ENCODE peak calls at places on chromosome 11, in nine cellular contexts. D is adrenal gland, S is ovary, B is uterus, A is NB4, V is GM12891, Q is body of pancreas, K is H1, T is HepG2. Y is an unnamed sample.

GRCh38 chr11:63489879-63490278 is 1.1 kb downstream of the PLAAT5 start:
- DNase-seq in Q (peak; percentile 74), S (no peak), D (no peak), T (no peak), A (peak; percentile 79), B (no peak), V (no peak), K (no peak), Y (no peak)

GRCh38 chr11:68014157-68014965 is 4.2 kb downstream of the ALDH3B1 start:
- DNase-seq in V (no peak), S (peak; percentile 76), B (no peak), A (peak; percentile 80), Q (peak; percentile 55), T (no peak), D (peak; percentile 92), K (no peak), Y (peak; percentile 81)

GRCh38 chr11:59822989-59823566 is 12.5 kb upstream of the MRPL16 start:
- DNase-seq in S (no peak), V (no peak), K (no peak), T (peak; percentile 63), B (no peak), A (peak; percentile 87), D (peak; percentile 58), Q (peak; percentile 66), Y (peak; percentile 15)

GRCh38 chr11:78038697-78039313 is 15.7 kb upstream of the KCTD14 start:
- DNase-seq in V (no peak), Q (peak; percentile 90), A (no peak), B (no peak), T (peak; percentile 90), S (no peak), K (no peak), D (no peak), Y (no peak)

GRCh38 chr11:120183701-120184141 is 27.1 kb upstream of the OAF start:
- DNase-seq in Q (peak; percentile 29), A (no peak), K (no peak), S (no peak), V (no peak), T (no peak), B (no peak), D (peak; percentile 44), Y (no peak)

GRCh38 chr11:59097113-59097708 is 9.8 kb upstream of the FAM111B start:
- DNase-seq in B (peak; percentile 47), A (peak; percentile 62), K (no peak), S (no peak), T (peak; percentile 60), Q (peak; percentile 76), V (no peak), D (peak; percentile 86), Y (no peak)

GRCh38 chr11:75582935-75583709 is 21.1 kb downstream of the SERPINH1 start:
- DNase-seq in D (peak; percentile 82), K (no peak), Q (peak; percentile 67), S (peak; percentile 89), T (no peak), B (peak; percentile 77), A (peak; percentile 81), V (peak; percentile 90), Y (peak; percentile 80)

GRCh38 chr11:71936825-71937224 is 8.0 kb downstream of the RNF121 start:
- DNase-seq in T (no peak), S (no peak), A (no peak), B (no peak), Q (no peak), V (no peak), K (no peak), D (no peak), Y (no peak)

GRCh38 chr11:134617360-134617759 is 205.3 kb upstream of the B3GAT1 start:
- DNase-seq in A (no peak), D (no peak), Q (no peak), T (no peak), B (no peak), S (no peak), K (no peak), V (no peak), Y (no peak)

GRCh38 chr11:102244681-102245409 is 72.4 kb upstream of the BIRC3 start:
- DNase-seq in K (no peak), T (no peak), S (no peak), A (peak; percentile 22), B (no peak), D (no peak), V (no peak), Q (no peak), Y (peak; percentile 50)

GRCh38 chr11:44313701-44314489 is 4.0 kb upstream of the ALX4 start:
- DNase-seq in S (peak; percentile 2), B (no peak), K (no peak), A (no peak), D (no peak), T (no peak), Q (no peak), V (no peak), Y (no peak)

GRCh38 chr11:128890543-128891409 is at the start of gene KCNJ5:
- DNase-seq in S (peak; percentile 75), B (no peak), Q (peak; percentile 66), A (no peak), K (no peak), V (no peak), T (no peak), D (peak; percentile 84), Y (no peak)

GRCh38 chr11:133714471-133715375 is 130.6 kb downstream of the SPATA19 start:
- DNase-seq in T (no peak), S (no peak), D (no peak), B (no peak), K (no peak), A (no peak), V (no peak), Q (no peak), Y (no peak)

GRCh38 chr11:70460959-70461358 is 62.6 kb downstream of the CTTN start:
- DNase-seq in D (no peak), S (no peak), B (no peak), V (no peak), T (no peak), K (no peak), Q (no peak), A (no peak), Y (no peak)

GRCh38 chr11:7512525-7513209 is 1.1 kb upstream of the PPFIBP2 start:
- DNase-seq in D (peak; percentile 88), T (peak; percentile 13), A (peak; percentile 91), B (peak; percentile 58), V (peak; percentile 52), Q (peak; percentile 76), S (peak; percentile 83), K (no peak), Y (no peak)
- TF ChIP-seq POLR2A in D (peak; percentile 19), T (no peak), A (peak; percentile 29), B (no peak), V (peak; percentile 68), Q (peak; percentile 26), S (no peak), K (no peak), Y (no peak)

DNA sequence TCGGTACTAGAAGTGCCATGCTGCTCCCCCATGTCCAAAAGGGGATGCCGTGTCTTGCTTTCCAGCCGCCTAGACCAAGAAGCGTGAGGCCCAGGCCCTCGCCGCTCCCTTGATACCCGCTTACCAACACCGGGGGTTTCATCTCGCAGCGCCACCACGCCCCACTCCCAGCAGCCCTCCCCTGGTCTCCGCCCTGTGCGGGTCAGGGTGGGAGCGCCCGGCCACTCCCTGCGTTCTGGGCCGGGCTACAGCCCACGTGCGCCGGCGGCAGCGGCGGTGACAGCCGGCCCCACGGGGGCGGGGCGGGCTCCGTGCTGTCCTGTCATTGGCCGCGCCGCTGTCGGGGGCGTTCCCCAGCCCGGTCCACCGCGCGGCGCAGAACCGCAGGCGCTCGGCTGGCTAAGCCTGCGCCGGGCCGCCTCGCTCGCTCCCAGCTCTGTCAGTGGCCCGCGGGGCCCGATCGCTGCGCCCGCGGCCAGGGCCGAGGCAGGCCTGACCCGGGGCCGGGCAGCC is at the start of gene MICAL2:
- DNase-seq in B (peak; percentile 84), A (peak; percentile 91), Q (peak; percentile 91), T (peak; percentile 64), V (peak; percentile 97), K (peak; percentile 61), S (peak; percentile 92), D (peak; percentile 89), Y (peak; percentile 95)
- TF ChIP-seq POLR2A in B (peak; percentile 91), A (no peak), Q (no peak), T (no peak), V (no peak), K (no peak), S (peak; percentile 59), D (peak; percentile 75), Y (peak; percentile 79)

GRCh38 chr11:66920978-66921784 is 37.0 kb downstream of the PC start:
- DNase-seq in A (peak; percentile 82), T (no peak), B (no peak), D (no peak), V (no peak), K (no peak), Q (no peak), S (no peak), Y (no peak)
- TF ChIP-seq POLR2A in A (no peak), T (no peak), B (no peak), D (no peak), V (no peak), K (no peak), Q (no peak), S (no peak), Y (no peak)

GRCh38 chr11:83367745-83368144 is 81.6 kb upstream of the CCDC90B start:
- DNase-seq in K (no peak), A (no peak), D (no peak), T (no peak), S (no peak), V (no peak), B (no peak), Q (no peak), Y (no peak)
- TF ChIP-seq POLR2A in K (no peak), A (no peak), D (no peak), T (no peak), S (no peak), V (no peak), B (no peak), Q (no peak), Y (no peak)

GRCh38 chr11:121833970-121834369 is 282.0 kb downstream of the BLID start:
- DNase-seq in K (no peak), S (no peak), T (no peak), A (no peak), D (no peak), B (no peak), Q (no peak), V (no peak), Y (no peak)

DNA sequence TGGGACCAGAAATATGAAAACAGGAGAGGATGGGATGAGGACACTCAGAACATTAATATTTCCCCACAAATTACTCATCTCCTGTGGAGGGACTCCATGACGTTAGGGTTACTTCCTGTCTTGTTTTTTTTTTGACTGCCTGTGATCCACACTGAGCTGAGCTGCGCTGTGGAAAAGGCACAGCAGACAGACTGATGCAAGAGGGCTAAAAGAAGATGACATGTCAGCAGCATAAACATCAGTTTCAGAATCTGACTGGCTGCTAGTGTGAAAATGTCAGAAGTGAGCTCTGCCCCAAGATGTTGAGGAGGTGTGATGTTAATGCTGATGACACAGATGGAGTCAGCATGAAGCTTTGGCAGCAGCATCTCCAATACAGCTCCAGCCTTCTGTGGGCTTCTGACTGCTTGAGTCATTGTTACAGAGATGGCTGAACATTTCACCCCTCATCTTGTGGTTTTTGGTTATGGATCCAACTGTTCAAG is 286.8 kb downstream of the BLID start:
- DNase-seq in V (no peak), S (no peak), K (no peak), Q (no peak), A (peak; percentile 7), D (peak; percentile 54), T (no peak), B (no peak), Y (peak; percentile 27)
- TF ChIP-seq POLR2A in V (no peak), S (no peak), K (no peak), Q (no peak), A (no peak), D (no peak), T (no peak), B (no peak), Y (no peak)